ENCODE peak calls at places on chromosomes 5 and 9, in nine cellular contexts. Z is sciatic nerve; I is activated T-cell treated with anti-CD3 and anti-CD28 coated beads, Interleukin-2, amount 50 U/mL, for 72 hours; F is right cardiac atrium; P is Right ventricle myocardium inferior; N is upper lobe of right lung; S is activated naive CD8-positive, alpha-beta T cell treated with anti-CD3 and anti-CD28 coated beads, Interleukin-2, amount 10 ng/mL, durations not matched to agents 7 days and 5 days; W is aorta; V is activated CD8-positive, alpha-beta memory T cell treated with anti-CD3 and anti-CD28 coated beads, Interleukin-2, amount 10 ng/mL, durations not matched to agents 7 days and 5 days. K is an unnamed sample.

GRCh38 chr5:57804500-57804899 is 321.9 kb upstream of the ACTBL2 start:
- ATAC-seq in I (no peak), W (no peak), P (no peak), N (no peak), F (no peak), V (no peak), S (no peak), Z (no peak), K (no peak)

GRCh38 chr9:86041331-86041741 is 58.0 kb downstream of the GOLM1 start:
- ATAC-seq in P (no peak), W (peak), F (peak), V (no peak), S (no peak), I (no peak), N (peak), Z (peak), K (no peak)

GRCh38 chr5:131363811-131364506 is 100.1 kb downstream of the CDC42SE2 start:
- ATAC-seq in V (peak), S (peak), I (peak), Z (no peak), W (no peak), P (no peak), F (no peak), N (peak), K (no peak)

GRCh38 chr5:100840769-100841168 is 62.3 kb downstream of the ST8SIA4 start:
- ATAC-seq in P (no peak), F (no peak), W (no peak), I (peak), S (peak), N (no peak), V (peak), Z (no peak), K (no peak)

GRCh38 chr9:33426843-33427293 is 20.5 kb downstream of the AQP3 start:
- ATAC-seq in W (peak), P (no peak), N (peak), I (peak), S (no peak), V (no peak), F (no peak), Z (no peak), K (peak)

GRCh38 chr9:137482094-137482781 is 23.1 kb upstream of the NSMF start:
- ATAC-seq in S (no peak), I (no peak), F (peak), W (peak), N (peak), Z (peak), P (peak), V (peak), K (peak)

GRCh38 chr5:117337064-117337749 is 762.6 kb upstream of the SEMA6A start:
- ATAC-seq in Z (no peak), N (no peak), P (no peak), W (no peak), S (no peak), I (no peak), F (no peak), V (no peak), K (no peak)

GRCh38 chr5:170269579-170269978 is 28.0 kb downstream of the LCP2 start:
- ATAC-seq in P (no peak), S (peak), Z (no peak), N (peak), F (no peak), W (no peak), I (peak), V (peak), K (peak)

GRCh38 chr5:1942630-1943029 is 59.9 kb upstream of the IRX4 start:
- ATAC-seq in F (no peak), V (no peak), P (no peak), S (no peak), Z (no peak), N (no peak), W (no peak), I (no peak), K (no peak)

GRCh38 chr5:16763211-16763610 is 146.4 kb upstream of the RETREG1 start:
- ATAC-seq in V (no peak), I (no peak), W (no peak), S (no peak), N (no peak), P (no peak), F (no peak), Z (no peak), K (no peak)

GRCh38 chr9:134433101-134433500 is 106.8 kb downstream of the RXRA start:
- ATAC-seq in Z (no peak), I (no peak), N (no peak), F (no peak), P (no peak), S (no peak), W (no peak), V (no peak), K (peak)

GRCh38 chr5:88770290-88771257 is 112.4 kb downstream of the MEF2C start:
- ATAC-seq in S (no peak), N (no peak), V (no peak), Z (no peak), P (no peak), W (no peak), I (no peak), F (no peak), K (no peak)

GRCh38 chr9:132853482-132853881 is 24.6 kb downstream of the AK8 start:
- ATAC-seq in V (no peak), W (no peak), P (no peak), N (no peak), I (no peak), Z (no peak), S (no peak), F (no peak), K (no peak)

GRCh38 chr5:153972240-153972639 is 66.5 kb downstream of the FAM114A2 start:
- ATAC-seq in W (no peak), S (no peak), P (no peak), Z (no peak), F (no peak), N (no peak), I (no peak), V (no peak), K (no peak)

GRCh38 chr5:146185161-146185560 is 2.7 kb upstream of the LARS1 start:
- ATAC-seq in F (no peak), P (no peak), S (no peak), Z (no peak), N (no peak), W (no peak), V (no peak), I (no peak), K (no peak)

GRCh38 chr9:127574089-127574921 is 37.8 kb upstream of the STXBP1 start:
- ATAC-seq in F (no peak), W (no peak), S (no peak), I (peak), N (peak), P (no peak), Z (no peak), V (no peak), K (peak)

GRCh38 chr5:159345336-159345735 is 15.0 kb upstream of the IL12B start:
- ATAC-seq in S (no peak), Z (no peak), W (no peak), N (peak), P (peak), V (no peak), I (no peak), F (peak), K (peak)

GRCh38 chr9:123828449-123828848 is 101.5 kb downstream of the DENND1A start:
- ATAC-seq in N (no peak), V (no peak), F (no peak), S (no peak), I (no peak), W (no peak), P (no peak), Z (no peak), K (no peak)